ENCODE peak calls at places on chromosomes 4 and X, in eight cellular contexts. T is NCI-H748 treated with DMSO at 0.1 percent for 48 hours, S is upper lobe of right lung, X is foreskin fibroblast, P is HEK293T, F is D341Med, A is GDM1, Z is germinal center. O is an unnamed sample.

GRCh38 chrX:135625995-135626394 is 87.4 kb upstream of the CT45A1 start:
- DNase-seq in T (no peak), S (no peak), X (no peak), P (peak; percentile 32), F (peak; percentile 22), A (no peak), Z (no peak), O (no peak)

GRCh38 chr4:75099321-75099720 is 166.4 kb downstream of the PARM1 start:
- DNase-seq in T (no peak), S (no peak), X (no peak), P (no peak), F (no peak), A (no peak), Z (peak; percentile 9), O (no peak)

GRCh38 chr4:54941994-54942552 is 183.3 kb downstream of the KDR start:
- DNase-seq in T (peak; percentile 49), S (no peak), X (no peak), P (no peak), F (no peak), A (peak; percentile 82), Z (peak; percentile 15), O (no peak)

GRCh38 chrX:136065044-136065671 is 79.9 kb downstream of the SLC9A6 start:
- DNase-seq in T (no peak), S (no peak), X (peak; percentile 42), P (peak; percentile 55), F (peak; percentile 24), A (no peak), Z (no peak), O (peak; percentile 3)

GRCh38 chr4:4848540-4848939 is 10.9 kb upstream of the MSX1 start:
- DNase-seq in T (no peak), S (peak; percentile 48), X (no peak), P (no peak), F (no peak), A (no peak), Z (no peak), O (no peak)

GRCh38 chrX:137401092-137401491 is 164.8 kb upstream of the ZIC3 start:
- DNase-seq in T (no peak), S (no peak), X (no peak), P (no peak), F (no peak), A (no peak), Z (no peak), O (no peak)

GRCh38 chr4:163269874-163270273 is 62.5 kb downstream of the NPY1R start:
- DNase-seq in T (no peak), S (no peak), X (no peak), P (no peak), F (no peak), A (no peak), Z (no peak), O (no peak)

GRCh38 chrX:69163936-69164741 is 1.1 kb downstream of the PJA1 start:
- DNase-seq in T (peak; percentile 21), S (peak; percentile 66), X (no peak), P (peak; percentile 64), F (peak; percentile 53), A (no peak), Z (peak; percentile 51), O (no peak)

GRCh38 chr4:148574502-148574901 is 132.3 kb upstream of the NR3C2 start:
- DNase-seq in T (no peak), S (no peak), X (no peak), P (no peak), F (no peak), A (no peak), Z (no peak), O (no peak)

GRCh38 chrX:107298276-107298675 is 91.9 kb downstream of the DNAAF6 start:
- DNase-seq in T (no peak), S (no peak), X (no peak), P (no peak), F (no peak), A (no peak), Z (no peak), O (no peak)

GRCh38 chr4:14787894-14788293 is 214.4 kb upstream of the CPEB2 start:
- DNase-seq in T (no peak), S (no peak), X (no peak), P (peak; percentile 7), F (no peak), A (peak; percentile 14), Z (peak; percentile 3), O (no peak)

O was measured in MG63.